ENCODE peak calls at places on chromosomes 6 and 20, in five cellular contexts. Z, W, P, F and S are unnamed samples.

GRCh38 chr6:102075539-102075938 is 682.0 kb downstream of the GRIK2 start:
- DNase-seq in Z (no peak), W (peak), P (no peak), F (no peak), S (no peak)

GRCh38 chr6:89792881-89793280 is 26.7 kb downstream of the MDN1 start:
- DNase-seq in Z (peak), W (peak), P (no peak), F (no peak), S (peak)

GRCh38 chr20:6576721-6577120 is 190.8 kb upstream of the BMP2 start:
- DNase-seq in Z (no peak), W (peak), P (no peak), F (no peak), S (peak)

GRCh38 chr6:38646166-38646565 is 6.4 kb upstream of the BTBD9 start:
- DNase-seq in Z (no peak), W (no peak), P (no peak), F (no peak), S (peak)

GRCh38 chr6:998551-998950 is 305.6 kb upstream of the EXOC2 start:
- DNase-seq in Z (no peak), W (no peak), P (no peak), F (no peak), S (no peak)

GRCh38 chr6:2634151-2634964 is 116.4 kb downstream of the MYLK4 start:
- DNase-seq in Z (peak), W (peak), P (peak), F (peak), S (peak)

GRCh38 chr6:149210376-149210775 is 107.1 kb upstream of the TAB2 start:
- DNase-seq in Z (no peak), W (peak), P (no peak), F (no peak), S (peak)

GRCh38 chr6:12058164-12058926 is 46.2 kb downstream of the HIVEP1 start:
- DNase-seq in Z (no peak), W (no peak), P (no peak), F (no peak), S (no peak)

GRCh38 chr6:29653452-29654038 is 3.3 kb upstream of the MOG start:
- DNase-seq in Z (peak), W (peak), P (no peak), F (no peak), S (peak)

GRCh38 chr6:135286962-135287525 is 105.9 kb downstream of the MYB start:
- DNase-seq in Z (no peak), W (no peak), P (no peak), F (no peak), S (no peak)

GRCh38 chr20:1907586-1907985 is 12.4 kb downstream of the SIRPA start:
- DNase-seq in Z (no peak), W (peak), P (peak), F (no peak), S (peak)

GRCh38 chr20:8018928-8019177 is 708 bp downstream of the TMX4 start:
- DNase-seq in Z (no peak), W (peak), P (no peak), F (no peak), S (no peak)

GRCh38 chr6:26304213-26305096 is 60.5 kb upstream of the BTN3A2 start:
- DNase-seq in Z (peak), W (peak), P (no peak), F (no peak), S (peak)

GRCh38 chr6:36136551-36136950 is 6.2 kb downstream of the MAPK13 start:
- DNase-seq in Z (no peak), W (no peak), P (no peak), F (no peak), S (no peak)

GRCh38 chr20:1185316-1185741 is 548 bp upstream of the TMEM74B start:
- DNase-seq in Z (no peak), W (no peak), P (no peak), F (no peak), S (no peak)

GRCh38 chr6:136784271-136784664 is 8.0 kb downstream of the MAP3K5 start:
- DNase-seq in Z (no peak), W (no peak), P (no peak), F (no peak), S (no peak)

GRCh38 chr20:25063546-25063945 is 5.6 kb upstream of the ACSS1 start:
- DNase-seq in Z (no peak), W (no peak), P (no peak), F (no peak), S (no peak)

GRCh38 chr6:20583447-20583806 is 49.2 kb downstream of the CDKAL1 start:
- DNase-seq in Z (no peak), W (no peak), P (no peak), F (no peak), S (no peak)

GRCh38 chr6:127547215-127547614 is 28.1 kb upstream of the MTCL3 start:
- DNase-seq in Z (no peak), W (peak), P (no peak), F (no peak), S (no peak)

GRCh38 chr6:99330159-99330558 is 19.3 kb downstream of the FAXC start:
- DNase-seq in Z (no peak), W (peak), P (no peak), F (no peak), S (peak)

GRCh38 chr6:149961728-149962425 is 1.9 kb upstream of the ULBP1 start:
- DNase-seq in Z (no peak), W (peak), P (no peak), F (no peak), S (peak)

GRCh38 chr6:112881828-112882227 is 534.7 kb downstream of the RFPL4B start:
- DNase-seq in Z (no peak), W (no peak), P (no peak), F (no peak), S (peak)

GRCh38 chr6:134757911-134758361 is 192.0 kb downstream of the ALDH8A1 start:
- DNase-seq in Z (no peak), W (no peak), P (peak), F (no peak), S (peak)

GRCh38 chr6:105428342-105428957 is 25.6 kb upstream of the PREP start:
- DNase-seq in Z (no peak), W (peak), P (peak), F (no peak), S (peak)

GRCh38 chr20:11850901-11851300 is 66.8 kb upstream of the BTBD3 start:
- DNase-seq in Z (no peak), W (no peak), P (peak), F (no peak), S (peak)

GRCh38 chr20:22789661-22790060 is 205.3 kb upstream of the FOXA2 start:
- DNase-seq in Z (no peak), W (no peak), P (no peak), F (no peak), S (no peak)

GRCh38 chr6:11890849-11891248 is 112.2 kb upstream of the ADTRP start:
- DNase-seq in Z (no peak), W (no peak), P (no peak), F (no peak), S (peak)

GRCh38 chr6:72580281-72580940 is 41.5 kb upstream of the KCNQ5 start:
- DNase-seq in Z (no peak), W (peak), P (peak), F (no peak), S (peak)

GRCh38 chr6:6688283-6688682 is 99.8 kb downstream of the LY86 start:
- DNase-seq in Z (no peak), W (peak), P (no peak), F (no peak), S (no peak)

GRCh38 chr6:112649853-112650252 is 302.7 kb downstream of the RFPL4B start:
- DNase-seq in Z (no peak), W (no peak), P (no peak), F (no peak), S (no peak)

GRCh38 chr20:911882-912600 is 4.1 kb downstream of the ANGPT4 start:
- DNase-seq in Z (no peak), W (no peak), P (no peak), F (no peak), S (no peak)

GRCh38 chr6:29850011-29850553 is 22.5 kb downstream of the HLA-G start:
- DNase-seq in Z (no peak), W (no peak), P (no peak), F (no peak), S (peak)

GRCh38 chr20:50743087-50743486 is 11.7 kb downstream of the PARD6B start:
- DNase-seq in Z (no peak), W (no peak), P (no peak), F (no peak), S (no peak)

GRCh38 chr6:142913036-142913510 is 31.9 kb downstream of the HIVEP2 start:
- DNase-seq in Z (no peak), W (no peak), P (no peak), F (no peak), S (no peak)

GRCh38 chr20:50303573-50304500 is 113.2 kb downstream of the CEBPB start:
- DNase-seq in Z (peak), W (peak), P (no peak), F (no peak), S (peak)

GRCh38 chr6:38391206-38391908 is 248.4 kb downstream of the BTBD9 start:
- DNase-seq in Z (no peak), W (no peak), P (peak), F (no peak), S (peak)

GRCh38 chr6:18400831-18401446 is 13.8 kb downstream of the RNF144B start:
- DNase-seq in Z (no peak), W (no peak), P (no peak), F (no peak), S (no peak)

GRCh38 chr6:10416516-10416862 is 1.6 kb upstream of the TFAP2A start:
- DNase-seq in Z (no peak), W (no peak), P (no peak), F (no peak), S (no peak)
- H3K4me3 ChIP-seq in Z (peak), W (no peak), P (no peak), F (peak), S (no peak)

GRCh38 chr6:25053875-25054371 is 118.2 kb upstream of the RIPOR2 start:
- DNase-seq in Z (no peak), W (peak), P (no peak), F (no peak), S (peak)
- TF ChIP-seq CTCF in Z (no peak), W (no peak), P (no peak), F (no peak), S (no peak)

DNA sequence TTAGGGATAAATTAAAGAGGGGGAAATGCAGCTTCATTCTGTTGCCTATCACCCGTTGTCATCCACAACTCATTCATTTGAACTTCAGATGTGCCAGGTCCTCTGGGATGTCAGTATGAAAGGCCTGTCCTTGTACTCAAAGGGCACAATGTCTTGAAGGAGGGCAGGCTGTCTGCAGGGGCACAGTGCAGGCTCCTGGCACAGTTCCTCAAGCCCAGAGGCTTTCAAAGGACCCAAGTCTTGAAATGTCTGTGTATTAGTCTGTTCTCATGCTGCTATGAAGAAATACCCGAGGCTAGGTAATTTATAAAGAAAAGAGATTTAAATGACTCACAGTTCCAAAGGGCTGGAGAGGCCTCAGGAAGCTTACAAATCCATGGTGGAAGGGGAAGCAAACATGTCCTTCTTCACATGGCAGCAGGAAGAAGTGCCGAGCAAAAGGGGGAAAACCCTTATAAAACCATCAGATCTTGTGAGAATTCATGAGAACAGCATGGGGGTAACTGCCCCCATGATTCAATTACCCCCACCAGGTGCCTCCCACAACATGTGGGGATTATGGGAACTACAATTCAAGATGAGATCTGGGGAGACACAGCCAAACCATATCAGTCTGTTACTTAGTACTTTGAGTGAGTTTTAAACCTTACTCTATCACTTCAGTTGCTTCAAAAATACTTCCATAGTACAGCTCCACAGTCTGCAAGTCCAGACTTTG is 9.4 kb downstream of the SNX9 start:
- DNase-seq in Z (no peak), W (peak), P (no peak), F (no peak), S (peak)
- H3K4me3 ChIP-seq in Z (no peak), W (no peak), P (no peak), F (no peak), S (no peak)

DNA sequence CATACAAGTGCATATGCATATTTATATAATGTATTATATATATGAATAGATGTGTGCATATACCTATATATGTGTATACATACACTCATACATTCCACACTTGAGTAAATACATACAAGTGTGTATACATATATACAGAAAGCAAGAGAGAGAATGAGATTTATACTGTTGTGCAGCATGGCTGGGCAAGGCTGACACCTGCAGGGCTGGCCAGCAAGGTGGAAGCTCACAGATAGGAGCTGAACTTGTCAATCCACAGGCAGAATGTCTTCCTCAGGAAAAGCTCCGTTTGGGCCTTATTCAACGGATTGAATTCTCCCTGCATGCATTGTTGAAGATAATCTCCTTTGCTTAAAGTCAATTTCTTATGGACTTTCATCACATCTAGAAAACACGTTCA is 256.7 kb downstream of the ZNF217 start:
- DNase-seq in Z (no peak), W (no peak), P (no peak), F (no peak), S (no peak)
- TF ChIP-seq CTCF in Z (no peak), W (no peak), P (peak), F (no peak), S (no peak)

GRCh38 chr20:63574156-63574828 is at the start of gene HELZ2:
- DNase-seq in Z (peak), W (peak), P (no peak), F (no peak), S (peak)

GRCh38 chr20:63572071-63572787 is 1.8 kb downstream of the HELZ2 start:
- DNase-seq in Z (no peak), W (no peak), P (no peak), F (no peak), S (no peak)

GRCh38 chr20:63573739-63574131 is 304 bp downstream of the HELZ2 start:
- DNase-seq in Z (no peak), W (no peak), P (no peak), F (no peak), S (no peak)

GRCh38 chr20:63574829-63575720 is 1.0 kb upstream of the HELZ2 start:
- DNase-seq in Z (no peak), W (peak), P (no peak), F (no peak), S (peak)

GRCh38 chr20:63572788-63573738 is 976 bp downstream of the HELZ2 start:
- DNase-seq in Z (no peak), W (no peak), P (no peak), F (no peak), S (peak)
- H3K4me3 ChIP-seq in Z (peak), W (peak), P (peak), F (peak), S (peak)

GRCh38 chr20:3825526-3825925 is 5.2 kb downstream of the AP5S1 start:
- DNase-seq in Z (no peak), W (no peak), P (no peak), F (no peak), S (no peak)
- TF ChIP-seq CTCF in Z (no peak), W (no peak), P (no peak), F (no peak), S (no peak)

GRCh38 chr20:62339647-62340062 is 27.5 kb downstream of the LAMA5 start:
- DNase-seq in Z (no peak), W (no peak), P (no peak), F (no peak), S (no peak)

GRCh38 chr20:62344092-62344491 is 23.0 kb downstream of the LAMA5 start:
- DNase-seq in Z (no peak), W (no peak), P (no peak), F (no peak), S (no peak)

GRCh38 chr20:62345681-62346370 is 21.3 kb downstream of the LAMA5 start:
- DNase-seq in Z (no peak), W (no peak), P (no peak), F (no peak), S (no peak)

GRCh38 chr20:62344782-62345181 is 22.3 kb downstream of the LAMA5 start:
- DNase-seq in Z (no peak), W (no peak), P (no peak), F (no peak), S (no peak)

DNA sequence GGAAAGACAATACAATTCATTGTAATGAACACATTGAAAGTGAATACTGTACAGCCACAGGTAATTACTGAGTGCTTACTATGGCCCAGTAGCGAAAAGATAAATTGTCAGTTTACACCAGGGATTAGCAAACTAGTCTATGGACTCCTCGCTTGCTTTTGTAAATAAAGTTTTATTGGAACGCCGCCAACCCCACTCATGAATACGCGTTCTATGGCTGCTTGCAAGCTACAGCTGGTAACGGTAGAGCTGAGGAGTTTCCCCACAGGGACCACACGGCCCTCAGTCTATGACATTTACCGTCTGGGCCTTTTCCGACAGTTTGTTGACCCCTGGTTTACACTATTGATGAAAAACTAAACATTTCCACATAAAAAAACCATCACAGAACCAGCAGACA is 24.2 kb downstream of the LAMA5 start:
- DNase-seq in Z (no peak), W (no peak), P (no peak), F (no peak), S (no peak)
- H3K4me3 ChIP-seq in Z (no peak), W (no peak), P (no peak), F (no peak), S (no peak)

GRCh38 chr6:116139917-116140316 is 14.0 kb upstream of the COL10A1 start:
- DNase-seq in Z (no peak), W (no peak), P (no peak), F (no peak), S (no peak)
- TF ChIP-seq CTCF in Z (no peak), W (no peak), P (peak), F (no peak), S (no peak)

GRCh38 chr6:107690864-107691661 is 133.1 kb downstream of the SCML4 start:
- DNase-seq in Z (no peak), W (peak), P (no peak), F (no peak), S (peak)
- H3K4me3 ChIP-seq in Z (no peak), W (no peak), P (no peak), F (no peak), S (no peak)